ENCODE peak calls at places on chromosomes 16 and 17, in six cellular contexts. One of them, this sample, is unnamed.

GRCh38 chr16:83268164-83268563 is 539.6 kb upstream of the HSBP1 start:
- DNase-seq in heart left ventricle: no peak
- DNase-seq in tibial nerve: no peak
- DNase-seq in lower leg skin: no peak
- DNase-seq in uterus: no peak
- DNase-seq in A549: no peak
- DNase-seq in this sample: no peak

GRCh38 chr16:81004646-81005353 is 1.9 kb downstream of the CMC2 start:
- DNase-seq in heart left ventricle: no peak
- DNase-seq in tibial nerve: peak
- DNase-seq in lower leg skin: no peak
- DNase-seq in uterus: peak
- DNase-seq in A549: peak
- DNase-seq in this sample: peak

GRCh38 chr17:12568358-12569251 is 97.1 kb upstream of the MYOCD start:
- DNase-seq in heart left ventricle: no peak
- DNase-seq in tibial nerve: no peak
- DNase-seq in lower leg skin: no peak
- DNase-seq in uterus: no peak
- DNase-seq in A549: no peak
- DNase-seq in this sample: no peak

GRCh38 chr17:77439382-77440013 is 298.7 kb downstream of the SEC14L1 start:
- DNase-seq in heart left ventricle: no peak
- DNase-seq in tibial nerve: no peak
- DNase-seq in lower leg skin: no peak
- DNase-seq in uterus: no peak
- DNase-seq in A549: no peak
- DNase-seq in this sample: no peak

GRCh38 chr17:75632428-75632827 is 806 bp upstream of the SMIM5 start:
- DNase-seq in heart left ventricle: peak
- DNase-seq in tibial nerve: no peak
- DNase-seq in lower leg skin: no peak
- DNase-seq in uterus: no peak
- DNase-seq in A549: no peak
- DNase-seq in this sample: no peak

GRCh38 chr16:8958344-8958808 is 5.3 kb downstream of the USP7 start:
- DNase-seq in heart left ventricle: peak
- DNase-seq in tibial nerve: no peak
- DNase-seq in lower leg skin: no peak
- DNase-seq in uterus: no peak
- DNase-seq in A549: no peak
- DNase-seq in this sample: peak

GRCh38 chr16:85349413-85350145 is 237.3 kb upstream of the CIBAR2 start:
- DNase-seq in heart left ventricle: no peak
- DNase-seq in tibial nerve: no peak
- DNase-seq in lower leg skin: no peak
- DNase-seq in uterus: no peak
- DNase-seq in A549: no peak
- DNase-seq in this sample: no peak

GRCh38 chr16:88865742-88866141 is 718 bp downstream of the PABPN1L start:
- DNase-seq in heart left ventricle: no peak
- DNase-seq in tibial nerve: no peak
- DNase-seq in lower leg skin: no peak
- DNase-seq in uterus: no peak
- DNase-seq in A549: no peak
- DNase-seq in this sample: no peak

GRCh38 chr17:76617838-76618237 is 25.7 kb downstream of the ST6GALNAC1 start:
- DNase-seq in heart left ventricle: no peak
- DNase-seq in tibial nerve: no peak
- DNase-seq in lower leg skin: no peak
- DNase-seq in uterus: no peak
- DNase-seq in A549: no peak
- DNase-seq in this sample: no peak

GRCh38 chr17:78526231-78527025 is 50.8 kb downstream of the DNAH17 start:
- DNase-seq in heart left ventricle: no peak
- DNase-seq in tibial nerve: no peak
- DNase-seq in lower leg skin: no peak
- DNase-seq in uterus: no peak
- DNase-seq in A549: no peak
- DNase-seq in this sample: no peak

GRCh38 chr17:76261421-76262215 is 3.5 kb upstream of the UBALD2 start:
- DNase-seq in heart left ventricle: no peak
- DNase-seq in tibial nerve: no peak
- DNase-seq in lower leg skin: no peak
- DNase-seq in uterus: no peak
- DNase-seq in A549: no peak
- DNase-seq in this sample: no peak

GRCh38 chr16:62041401-62041800 is 5.2 kb upstream of the CDH8 start:
- DNase-seq in heart left ventricle: no peak
- DNase-seq in tibial nerve: no peak
- DNase-seq in lower leg skin: no peak
- DNase-seq in uterus: no peak
- DNase-seq in A549: peak
- DNase-seq in this sample: peak

GRCh38 chr16:20918486-20919239 is 18.1 kb downstream of the LYRM1 start:
- DNase-seq in heart left ventricle: peak
- DNase-seq in tibial nerve: peak
- DNase-seq in lower leg skin: peak
- DNase-seq in uterus: peak
- DNase-seq in A549: no peak
- DNase-seq in this sample: no peak

GRCh38 chr16:35188288-35189155 is 1729.1 kb downstream of the TP53TG3F start:
- DNase-seq in heart left ventricle: no peak
- DNase-seq in tibial nerve: no peak
- DNase-seq in lower leg skin: no peak
- DNase-seq in uterus: no peak
- DNase-seq in A549: no peak
- DNase-seq in this sample: no peak

GRCh38 chr17:38743556-38744171 is 4.5 kb downstream of the PCGF2 start:
- DNase-seq in heart left ventricle: no peak
- DNase-seq in tibial nerve: no peak
- DNase-seq in lower leg skin: no peak
- DNase-seq in uterus: no peak
- DNase-seq in A549: no peak
- DNase-seq in this sample: no peak

GRCh38 chr16:52552643-52553042 is 5.7 kb upstream of the TOX3 start:
- DNase-seq in heart left ventricle: no peak
- DNase-seq in tibial nerve: no peak
- DNase-seq in lower leg skin: no peak
- DNase-seq in uterus: no peak
- DNase-seq in A549: no peak
- DNase-seq in this sample: no peak

GRCh38 chr16:57957396-57958392 is 13.2 kb downstream of the CNGB1 start:
- DNase-seq in heart left ventricle: no peak
- DNase-seq in tibial nerve: no peak
- DNase-seq in lower leg skin: no peak
- DNase-seq in uterus: no peak
- DNase-seq in A549: no peak
- DNase-seq in this sample: no peak

GRCh38 chr16:50702725-50703124 is 9.3 kb downstream of the NOD2 start:
- DNase-seq in heart left ventricle: no peak
- DNase-seq in tibial nerve: no peak
- DNase-seq in lower leg skin: no peak
- DNase-seq in uterus: no peak
- DNase-seq in A549: no peak
- DNase-seq in this sample: no peak

GRCh38 chr17:44448412-44448811 is 54.8 kb downstream of the GPATCH8 start:
- DNase-seq in heart left ventricle: no peak
- DNase-seq in tibial nerve: no peak
- DNase-seq in lower leg skin: no peak
- DNase-seq in uterus: no peak
- DNase-seq in A549: no peak
- DNase-seq in this sample: no peak

GRCh38 chr16:25264599-25264998 is 7.0 kb upstream of the ZKSCAN2 start:
- DNase-seq in heart left ventricle: no peak
- DNase-seq in tibial nerve: no peak
- DNase-seq in lower leg skin: no peak
- DNase-seq in uterus: no peak
- DNase-seq in A549: no peak
- DNase-seq in this sample: no peak

GRCh38 chr17:70906808-70907207 is 737.5 kb downstream of the KCNJ2 start:
- DNase-seq in heart left ventricle: no peak
- DNase-seq in tibial nerve: no peak
- DNase-seq in lower leg skin: no peak
- DNase-seq in uterus: no peak
- DNase-seq in A549: no peak
- DNase-seq in this sample: no peak

GRCh38 chr17:41020346-41020745 is 6.7 kb downstream of the KRTAP1-5 start:
- DNase-seq in heart left ventricle: no peak
- DNase-seq in tibial nerve: no peak
- DNase-seq in lower leg skin: no peak
- DNase-seq in uterus: no peak
- DNase-seq in A549: no peak
- DNase-seq in this sample: no peak

GRCh38 chr16:77780378-77780837 is 8.0 kb upstream of the VAT1L start:
- DNase-seq in heart left ventricle: no peak
- DNase-seq in tibial nerve: no peak
- DNase-seq in lower leg skin: no peak
- DNase-seq in uterus: peak
- DNase-seq in A549: peak
- DNase-seq in this sample: peak

GRCh38 chr16:89909777-89910716 is 8.6 kb upstream of the MC1R start:
- DNase-seq in heart left ventricle: peak
- DNase-seq in tibial nerve: peak
- DNase-seq in lower leg skin: peak
- DNase-seq in uterus: peak
- DNase-seq in A549: peak
- DNase-seq in this sample: peak

GRCh38 chr17:77609553-77610517 is 348.7 kb upstream of the TNRC6C start:
- DNase-seq in heart left ventricle: no peak
- DNase-seq in tibial nerve: no peak
- DNase-seq in lower leg skin: no peak
- DNase-seq in uterus: peak
- DNase-seq in A549: no peak
- DNase-seq in this sample: no peak

DNA sequence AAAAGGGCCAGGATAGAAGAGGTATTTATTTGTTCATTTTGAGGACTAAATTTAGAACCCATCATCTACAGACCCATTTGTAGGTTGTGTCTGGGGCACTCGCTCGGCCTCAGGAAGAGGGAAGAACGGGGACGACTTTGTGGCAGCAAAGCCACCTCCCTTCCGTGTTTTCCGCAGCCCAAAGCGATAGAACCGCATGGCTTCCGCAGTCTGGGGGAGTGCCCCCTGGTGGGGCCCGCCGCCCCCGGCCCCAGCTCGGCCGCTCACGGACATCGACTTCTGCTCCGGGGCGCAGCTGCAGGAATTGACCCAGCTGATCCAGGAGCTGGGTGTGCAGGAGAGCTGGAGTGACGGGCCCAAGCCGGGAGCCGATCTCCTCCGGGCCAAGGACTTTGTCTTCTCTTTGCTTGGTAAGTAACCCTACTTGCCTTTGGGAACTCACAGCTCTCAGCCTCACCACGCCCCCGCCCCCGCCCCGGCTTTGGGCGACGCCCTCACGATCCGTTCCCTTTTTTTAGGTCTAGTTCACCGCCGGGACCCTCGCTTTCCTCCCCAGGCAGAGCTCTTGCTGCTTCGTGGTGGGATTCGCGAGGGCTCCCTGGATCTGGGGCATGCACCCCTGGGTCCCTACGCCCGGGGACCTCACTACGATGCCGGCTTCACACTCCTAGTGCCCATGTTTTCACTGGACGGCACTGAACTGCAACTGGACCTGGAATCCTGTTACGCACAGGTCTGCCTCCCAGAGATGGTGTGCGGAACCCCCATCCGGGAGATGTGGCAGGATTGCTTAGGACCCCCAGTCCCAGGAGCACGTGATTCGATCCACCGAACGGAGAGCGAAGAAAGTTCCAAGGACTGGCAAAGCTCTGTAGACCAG is 681 bp downstream of the TMEM102 start:
- DNase-seq in heart left ventricle: peak
- DNase-seq in tibial nerve: no peak
- DNase-seq in lower leg skin: peak
- DNase-seq in uterus: no peak
- DNase-seq in A549: peak
- DNase-seq in this sample: no peak
- TF ChIP-seq POLR2A in heart left ventricle: peak
- TF ChIP-seq POLR2A in tibial nerve: no peak
- TF ChIP-seq POLR2A in lower leg skin: no peak
- TF ChIP-seq POLR2A in uterus: no peak
- TF ChIP-seq POLR2A in A549: no peak
- TF ChIP-seq POLR2A in this sample: no peak

GRCh38 chr17:48719642-48720262 is 2.6 kb downstream of the PRAC1 start:
- DNase-seq in heart left ventricle: no peak
- DNase-seq in tibial nerve: no peak
- DNase-seq in lower leg skin: no peak
- DNase-seq in uterus: no peak
- DNase-seq in A549: no peak
- DNase-seq in this sample: no peak
- TF ChIP-seq POLR2A in heart left ventricle: no peak
- TF ChIP-seq POLR2A in tibial nerve: no peak
- TF ChIP-seq POLR2A in lower leg skin: no peak
- TF ChIP-seq POLR2A in uterus: no peak
- TF ChIP-seq POLR2A in A549: no peak
- TF ChIP-seq POLR2A in this sample: no peak

DNA sequence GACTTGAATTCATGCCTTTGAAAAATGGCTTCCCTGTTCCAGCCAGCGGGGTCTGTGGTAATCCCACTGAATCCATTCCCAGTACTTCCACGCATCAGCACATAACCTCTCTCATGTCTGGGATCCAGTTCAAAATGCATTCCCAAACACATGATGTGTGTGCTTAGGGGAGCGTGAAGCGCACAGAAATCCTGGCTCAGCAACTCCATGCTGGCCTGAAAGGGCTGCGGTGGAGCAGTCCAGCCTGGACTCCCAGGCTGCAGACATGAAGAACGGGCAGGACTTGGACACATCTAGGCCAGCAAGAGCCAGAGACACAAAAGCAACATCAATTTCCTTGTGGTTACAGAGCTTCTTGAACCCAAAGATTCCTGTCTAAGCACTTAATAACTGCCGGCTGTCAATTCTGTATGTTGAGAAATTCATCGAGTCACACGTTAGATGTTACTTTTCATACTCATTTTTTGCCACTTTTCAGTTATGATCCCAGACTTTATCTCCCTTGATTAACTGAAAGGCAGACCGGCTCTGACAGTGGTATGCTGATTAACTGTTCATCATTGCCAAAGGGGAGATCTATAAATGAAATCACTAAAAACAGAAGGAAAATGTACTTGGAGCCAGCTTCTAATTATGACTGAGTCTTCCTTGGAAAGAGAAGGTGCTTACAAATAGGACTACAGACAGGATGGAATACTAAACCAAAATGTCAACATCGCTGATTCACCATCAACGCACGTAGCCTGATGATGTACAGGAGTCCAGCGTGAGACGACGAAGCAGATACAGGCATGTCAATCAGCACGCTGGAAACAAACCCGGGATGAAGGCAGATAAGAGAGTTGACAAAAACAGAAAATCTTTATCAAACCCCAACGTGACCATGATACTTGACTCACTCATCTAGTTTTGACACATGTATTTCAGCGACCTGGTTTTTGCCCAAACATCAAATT is 23.0 kb downstream of the NSMCE1 start:
- DNase-seq in heart left ventricle: no peak
- DNase-seq in tibial nerve: no peak
- DNase-seq in lower leg skin: peak
- DNase-seq in uterus: peak
- DNase-seq in A549: peak
- DNase-seq in this sample: no peak
- TF ChIP-seq POLR2A in heart left ventricle: no peak
- TF ChIP-seq POLR2A in tibial nerve: no peak
- TF ChIP-seq POLR2A in lower leg skin: no peak
- TF ChIP-seq POLR2A in uterus: no peak
- TF ChIP-seq POLR2A in A549: no peak
- TF ChIP-seq POLR2A in this sample: no peak

GRCh38 chr16:29805232-29806095 is 865 bp upstream of the MAZ start:
- DNase-seq in heart left ventricle: peak
- DNase-seq in tibial nerve: peak
- DNase-seq in lower leg skin: peak
- DNase-seq in uterus: peak
- DNase-seq in A549: peak
- DNase-seq in this sample: peak
- TF ChIP-seq POLR2A in heart left ventricle: peak
- TF ChIP-seq POLR2A in tibial nerve: peak
- TF ChIP-seq POLR2A in lower leg skin: no peak
- TF ChIP-seq POLR2A in uterus: peak
- TF ChIP-seq POLR2A in A549: peak
- TF ChIP-seq POLR2A in this sample: peak